ENCODE peak calls at places on chromosomes 11 and 22, in seven cellular contexts. K is AG08396, L is substantia nigra, X is sciatic nerve, O is EL, N is heart left ventricle, T is left ventricle myocardium superior. D is an unnamed sample.
A peak's percentile ranks its signal among the peaks of the same experiment; 100 is the strongest.

GRCh38 chr11:44145011-44145777 is 49.7 kb downstream of the EXT2 start:
- DNase-seq in X (no peak), N (no peak), O (no peak), L (no peak), T (no peak), K (no peak), D (no peak)

GRCh38 chr11:21866781-21867180 is 326.1 kb upstream of the ANO5 start:
- DNase-seq in L (no peak), N (no peak), O (no peak), T (no peak), K (no peak), X (no peak), D (no peak)

GRCh38 chr11:128095459-128096096 is 491.8 kb downstream of the ETS1 start:
- DNase-seq in K (peak; percentile 25), N (no peak), L (no peak), O (peak; percentile 82), T (no peak), X (no peak), D (peak; percentile 93)

GRCh38 chr11:119144825-119145476 is 3.9 kb upstream of the ABCG4 start:
- DNase-seq in X (no peak), L (no peak), K (peak; percentile 86), O (peak; percentile 77), N (no peak), T (peak; percentile 56), D (peak; percentile 83)

GRCh38 chr11:122673706-122674105 is 18.2 kb downstream of the UBASH3B start:
- DNase-seq in L (no peak), T (no peak), K (no peak), N (no peak), O (peak; percentile 41), X (no peak), D (peak; percentile 49)

GRCh38 chr22:44682556-44683168 is 19.3 kb upstream of the PRR5 start:
- DNase-seq in X (no peak), T (no peak), K (no peak), O (no peak), N (no peak), L (no peak), D (no peak)

GRCh38 chr11:112795142-112795815 is 165.9 kb upstream of the NCAM1 start:
- DNase-seq in N (no peak), X (no peak), L (no peak), T (peak; percentile 61), O (peak; percentile 33), K (peak; percentile 33), D (peak; percentile 28)

GRCh38 chr22:37077802-37078448 is 26.4 kb downstream of the KCTD17 start:
- DNase-seq in K (peak; percentile 84), N (peak; percentile 81), X (peak; percentile 74), L (no peak), O (peak; percentile 47), T (peak; percentile 71), D (peak; percentile 50)

GRCh38 chr22:20918663-20919220 is 1.5 kb downstream of the CRKL start:
- DNase-seq in T (no peak), L (no peak), X (no peak), N (no peak), O (peak; percentile 24), K (no peak), D (no peak)

GRCh38 chr11:89182773-89183172 is 5.1 kb downstream of the TYR start:
- DNase-seq in K (peak; percentile 23), T (no peak), L (no peak), O (no peak), X (no peak), N (no peak), D (no peak)

GRCh38 chr11:62689421-62690183 is at the start of gene LRRN4CL:
- DNase-seq in O (peak; percentile 93), K (peak; percentile 92), N (peak; percentile 72), L (no peak), T (peak; percentile 81), X (peak; percentile 89), D (peak; percentile 67)

GRCh38 chr22:46056169-46057041 is 79.4 kb upstream of the WNT7B start:
- DNase-seq in K (no peak), L (peak; percentile 93), N (peak; percentile 74), T (peak; percentile 58), X (peak; percentile 78), O (peak; percentile 60), D (no peak)

GRCh38 chr11:44515085-44515484 is 50.4 kb upstream of the CD82 start:
- DNase-seq in K (no peak), N (no peak), L (no peak), O (peak; percentile 22), X (no peak), T (no peak), D (no peak)

GRCh38 chr22:28769394-28770085 is 3.0 kb upstream of the CCDC117 start:
- DNase-seq in N (no peak), X (no peak), K (no peak), T (no peak), L (no peak), O (no peak), D (no peak)

GRCh38 chr22:23608583-23608982 is 23.5 kb downstream of the DRICH1 start:
- DNase-seq in T (no peak), X (peak; percentile 21), L (no peak), O (peak; percentile 21), N (no peak), K (peak; percentile 37), D (peak; percentile 26)

GRCh38 chr11:74019860-74020259 is 11.0 kb upstream of the UCP3 start:
- DNase-seq in O (no peak), L (no peak), X (no peak), T (no peak), K (no peak), N (no peak), D (no peak)

GRCh38 chr11:67423891-67424613 is 4.2 kb upstream of the RPS6KB2 start:
- DNase-seq in K (no peak), L (no peak), N (no peak), O (no peak), X (no peak), T (no peak), D (no peak)

GRCh38 chr11:66369073-66369894 is 2.3 kb downstream of the SLC29A2 start:
- DNase-seq in L (no peak), X (no peak), O (no peak), K (no peak), N (no peak), T (no peak), D (no peak)

GRCh38 chr11:69563946-69564780 is 76.8 kb upstream of the CCND1 start:
- DNase-seq in K (no peak), T (no peak), X (no peak), N (no peak), O (peak; percentile 64), L (no peak), D (peak; percentile 35)

GRCh38 chr22:33568934-33569496 is 351.3 kb downstream of the LARGE1 start:
- DNase-seq in X (no peak), N (no peak), L (no peak), K (peak; percentile 13), O (no peak), T (no peak), D (no peak)

GRCh38 chr11:2484576-2485125 is 39.8 kb downstream of the KCNQ1 start:
- DNase-seq in T (no peak), L (no peak), K (no peak), N (no peak), X (no peak), O (no peak), D (no peak)

GRCh38 chr22:19393704-19394103 is 37.8 kb downstream of the HIRA start:
- DNase-seq in T (no peak), X (no peak), O (no peak), K (no peak), N (no peak), L (no peak), D (no peak)

GRCh38 chr11:57335343-57336110 is at the start of gene SSRP1:
- DNase-seq in K (peak; percentile 93), L (peak; percentile 85), T (peak; percentile 94), X (peak; percentile 92), O (peak; percentile 85), N (peak; percentile 94), D (peak; percentile 91)